ENCODE peak calls at places on chromosomes 13 and 19, in five cellular contexts. One of them, this sample, is unnamed.

GRCh38 chr13:89695343-89696257 is 1651.9 kb upstream of the MIR17HG start:
- ATAC-seq in heart right ventricle: peak; percentile 61
- ATAC-seq in upper lobe of left lung: peak; percentile 61
- ATAC-seq in lung: no peak
- ATAC-seq in PC-3: peak; percentile 77
- ATAC-seq in this sample: no peak

GRCh38 chr19:43432866-43433673 is 18.4 kb downstream of the TEX101 start:
- ATAC-seq in heart right ventricle: peak; percentile 77
- ATAC-seq in upper lobe of left lung: peak; percentile 87
- ATAC-seq in lung: peak; percentile 81
- ATAC-seq in PC-3: peak; percentile 95
- ATAC-seq in this sample: peak; percentile 62

GRCh38 chr13:48294670-48295069 is 8.9 kb upstream of the RB1 start:
- ATAC-seq in heart right ventricle: no peak
- ATAC-seq in upper lobe of left lung: peak; percentile 24
- ATAC-seq in lung: no peak
- ATAC-seq in PC-3: no peak
- ATAC-seq in this sample: no peak

GRCh38 chr13:78679329-78679728 is 20.4 kb upstream of the OBI1 start:
- ATAC-seq in heart right ventricle: peak; percentile 79
- ATAC-seq in upper lobe of left lung: no peak
- ATAC-seq in lung: peak; percentile 34
- ATAC-seq in PC-3: no peak
- ATAC-seq in this sample: no peak

GRCh38 chr19:6473652-6474051 is 7.9 kb downstream of the DENND1C start:
- ATAC-seq in heart right ventricle: no peak
- ATAC-seq in upper lobe of left lung: no peak
- ATAC-seq in lung: no peak
- ATAC-seq in PC-3: no peak
- ATAC-seq in this sample: no peak

GRCh38 chr13:79124183-79124582 is 281.9 kb downstream of the RBM26 start:
- ATAC-seq in heart right ventricle: no peak
- ATAC-seq in upper lobe of left lung: no peak
- ATAC-seq in lung: no peak
- ATAC-seq in PC-3: no peak
- ATAC-seq in this sample: no peak

GRCh38 chr13:40697711-40698110 is 31.3 kb upstream of the FOXO1 start:
- ATAC-seq in heart right ventricle: no peak
- ATAC-seq in upper lobe of left lung: no peak
- ATAC-seq in lung: no peak
- ATAC-seq in PC-3: no peak
- ATAC-seq in this sample: no peak

GRCh38 chr19:41398042-41398403 is 405 bp downstream of the BCKDHA start:
- ATAC-seq in heart right ventricle: no peak
- ATAC-seq in upper lobe of left lung: no peak
- ATAC-seq in lung: no peak
- ATAC-seq in PC-3: no peak
- ATAC-seq in this sample: no peak

GRCh38 chr19:11814707-11815050 is 606 bp downstream of the ZNF440 start:
- ATAC-seq in heart right ventricle: peak; percentile 16
- ATAC-seq in upper lobe of left lung: peak; percentile 50
- ATAC-seq in lung: peak; percentile 25
- ATAC-seq in PC-3: peak; percentile 41
- ATAC-seq in this sample: no peak

GRCh38 chr13:44664308-44664707 is 88.2 kb upstream of the TSC22D1 start:
- ATAC-seq in heart right ventricle: no peak
- ATAC-seq in upper lobe of left lung: no peak
- ATAC-seq in lung: no peak
- ATAC-seq in PC-3: no peak
- ATAC-seq in this sample: no peak

GRCh38 chr19:35353635-35354034 is 4.6 kb upstream of the FFAR3 start:
- ATAC-seq in heart right ventricle: no peak
- ATAC-seq in upper lobe of left lung: no peak
- ATAC-seq in lung: no peak
- ATAC-seq in PC-3: no peak
- ATAC-seq in this sample: no peak

GRCh38 chr19:13150919-13151604 is 851 bp downstream of the IER2 start:
- ATAC-seq in heart right ventricle: no peak
- ATAC-seq in upper lobe of left lung: no peak
- ATAC-seq in lung: no peak
- ATAC-seq in PC-3: no peak
- ATAC-seq in this sample: no peak

GRCh38 chr13:27440408-27440807 is 10.0 kb downstream of the MTIF3 start:
- ATAC-seq in heart right ventricle: no peak
- ATAC-seq in upper lobe of left lung: no peak
- ATAC-seq in lung: no peak
- ATAC-seq in PC-3: no peak
- ATAC-seq in this sample: no peak

GRCh38 chr13:51589793-51590192 is 5.5 kb downstream of the WDFY2 start:
- ATAC-seq in heart right ventricle: no peak
- ATAC-seq in upper lobe of left lung: no peak
- ATAC-seq in lung: no peak
- ATAC-seq in PC-3: no peak
- ATAC-seq in this sample: no peak

GRCh38 chr19:35519291-35519690 is 5.8 kb upstream of the DMKN start:
- ATAC-seq in heart right ventricle: no peak
- ATAC-seq in upper lobe of left lung: no peak
- ATAC-seq in lung: no peak
- ATAC-seq in PC-3: peak; percentile 94
- ATAC-seq in this sample: no peak

GRCh38 chr13:108919036-108919907 is 289.9 kb downstream of the MYO16 start:
- ATAC-seq in heart right ventricle: no peak
- ATAC-seq in upper lobe of left lung: no peak
- ATAC-seq in lung: peak; percentile 68
- ATAC-seq in PC-3: peak; percentile 73
- ATAC-seq in this sample: no peak

GRCh38 chr19:6236310-6237291 is 43.2 kb downstream of the MLLT1 start:
- ATAC-seq in heart right ventricle: no peak
- ATAC-seq in upper lobe of left lung: no peak
- ATAC-seq in lung: peak; percentile 13
- ATAC-seq in PC-3: peak; percentile 6
- ATAC-seq in this sample: no peak

GRCh38 chr13:100314132-100314910 is 225.4 kb downstream of the PCCA start:
- ATAC-seq in heart right ventricle: no peak
- ATAC-seq in upper lobe of left lung: no peak
- ATAC-seq in lung: no peak
- ATAC-seq in PC-3: peak; percentile 20
- ATAC-seq in this sample: no peak

GRCh38 chr19:16125738-16126495 is 14.2 kb downstream of the RAB8A start:
- ATAC-seq in heart right ventricle: no peak
- ATAC-seq in upper lobe of left lung: no peak
- ATAC-seq in lung: no peak
- ATAC-seq in PC-3: no peak
- ATAC-seq in this sample: no peak

GRCh38 chr13:83780201-83780600 is 102.1 kb downstream of the SLITRK1 start:
- ATAC-seq in heart right ventricle: no peak
- ATAC-seq in upper lobe of left lung: no peak
- ATAC-seq in lung: no peak
- ATAC-seq in PC-3: peak; percentile 27
- ATAC-seq in this sample: no peak

GRCh38 chr13:97341135-97341534 is 92.8 kb upstream of the RAP2A start:
- ATAC-seq in heart right ventricle: no peak
- ATAC-seq in upper lobe of left lung: no peak
- ATAC-seq in lung: no peak
- ATAC-seq in PC-3: peak; percentile 34
- ATAC-seq in this sample: no peak

GRCh38 chr13:97339019-97339988 is 94.7 kb upstream of the RAP2A start:
- ATAC-seq in heart right ventricle: peak; percentile 88
- ATAC-seq in upper lobe of left lung: peak; percentile 81
- ATAC-seq in lung: no peak
- ATAC-seq in PC-3: no peak
- ATAC-seq in this sample: peak; percentile 93

GRCh38 chr13:97338571-97338970 is 95.4 kb upstream of the RAP2A start:
- ATAC-seq in heart right ventricle: no peak
- ATAC-seq in upper lobe of left lung: no peak
- ATAC-seq in lung: no peak
- ATAC-seq in PC-3: no peak
- ATAC-seq in this sample: no peak

GRCh38 chr13:97340399-97340798 is 93.6 kb upstream of the RAP2A start:
- ATAC-seq in heart right ventricle: no peak
- ATAC-seq in upper lobe of left lung: no peak
- ATAC-seq in lung: no peak
- ATAC-seq in PC-3: no peak
- ATAC-seq in this sample: no peak

DNA sequence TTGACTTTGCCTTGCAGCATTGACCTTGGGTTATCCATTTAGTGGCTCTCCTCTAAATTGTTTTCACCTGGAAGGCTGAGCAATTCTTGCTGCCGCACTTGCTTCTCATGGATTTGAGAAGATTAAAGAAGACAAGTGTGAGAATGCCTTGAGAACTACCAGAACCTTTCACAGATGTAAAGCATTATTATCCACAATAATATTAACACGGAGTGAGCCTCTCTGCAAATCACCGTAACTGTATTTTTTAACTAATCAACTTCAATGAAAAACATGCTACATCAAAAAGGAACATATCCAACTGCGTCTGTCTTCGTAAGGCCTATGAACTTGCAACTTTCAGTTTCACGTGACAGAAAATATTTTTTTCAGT is 94.0 kb upstream of the RAP2A start:
- ATAC-seq in heart right ventricle: no peak
- ATAC-seq in upper lobe of left lung: no peak
- ATAC-seq in lung: no peak
- ATAC-seq in PC-3: no peak
- ATAC-seq in this sample: no peak
- H3K27ac ChIP-seq in heart right ventricle: peak overlapping the region; percentile 73
- H3K27ac ChIP-seq in upper lobe of left lung: peak overlapping the region; percentile 56
- H3K27ac ChIP-seq in lung: peak overlapping the region; percentile 10
- H3K27ac ChIP-seq in PC-3: no peak overlapping the region
- H3K27ac ChIP-seq in this sample: peak overlapping the region; percentile 83

GRCh38 chr19:3248728-3249315 is 24.4 kb downstream of the CELF5 start:
- ATAC-seq in heart right ventricle: no peak
- ATAC-seq in upper lobe of left lung: no peak
- ATAC-seq in lung: no peak
- ATAC-seq in PC-3: no peak
- ATAC-seq in this sample: no peak

GRCh38 chr19:3251229-3251628 is 26.8 kb downstream of the CELF5 start:
- ATAC-seq in heart right ventricle: no peak
- ATAC-seq in upper lobe of left lung: no peak
- ATAC-seq in lung: no peak
- ATAC-seq in PC-3: no peak
- ATAC-seq in this sample: no peak

GRCh38 chr19:3252650-3253049 is 28.2 kb downstream of the CELF5 start:
- ATAC-seq in heart right ventricle: no peak
- ATAC-seq in upper lobe of left lung: no peak
- ATAC-seq in lung: no peak
- ATAC-seq in PC-3: no peak
- ATAC-seq in this sample: no peak

GRCh38 chr19:3249408-3249807 is 24.9 kb downstream of the CELF5 start:
- ATAC-seq in heart right ventricle: no peak
- ATAC-seq in upper lobe of left lung: peak; percentile 26
- ATAC-seq in lung: no peak
- ATAC-seq in PC-3: no peak
- ATAC-seq in this sample: no peak

DNA sequence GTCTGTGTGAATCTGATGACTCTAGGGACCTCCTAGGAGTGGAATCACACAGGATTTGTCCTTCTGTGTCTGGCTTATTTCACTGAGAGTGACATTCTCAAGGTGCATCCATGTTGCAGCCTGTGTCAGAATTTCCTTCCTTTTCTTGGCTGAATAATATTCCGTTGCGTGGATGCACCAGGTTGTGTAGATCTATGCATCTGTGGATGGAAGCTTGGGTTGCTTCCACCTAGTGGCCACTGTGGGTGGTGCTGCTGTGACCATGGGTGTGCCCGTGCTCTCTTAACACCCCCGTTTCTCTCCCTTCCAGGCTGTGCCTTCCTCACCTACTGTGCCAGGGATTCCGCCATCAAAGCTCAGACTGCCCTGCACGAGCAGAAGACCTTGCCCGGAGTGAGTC is 26.2 kb downstream of the CELF5 start:
- ATAC-seq in heart right ventricle: no peak
- ATAC-seq in upper lobe of left lung: peak; percentile 56
- ATAC-seq in lung: no peak
- ATAC-seq in PC-3: peak; percentile 61
- ATAC-seq in this sample: no peak
- TF ChIP-seq CTCF in heart right ventricle: peak; percentile 40
- TF ChIP-seq CTCF in upper lobe of left lung: peak; percentile 57
- TF ChIP-seq CTCF in lung: no peak
- TF ChIP-seq CTCF in PC-3: peak; percentile 55
- TF ChIP-seq CTCF in this sample: peak; percentile 29

GRCh38 chr19:4776436-4777205 is 14.9 kb upstream of the FEM1A start:
- ATAC-seq in heart right ventricle: no peak
- ATAC-seq in upper lobe of left lung: no peak
- ATAC-seq in lung: no peak
- ATAC-seq in PC-3: no peak
- ATAC-seq in this sample: no peak

GRCh38 chr19:4775627-4776152 is 15.8 kb upstream of the FEM1A start:
- ATAC-seq in heart right ventricle: no peak
- ATAC-seq in upper lobe of left lung: no peak
- ATAC-seq in lung: no peak
- ATAC-seq in PC-3: no peak
- ATAC-seq in this sample: no peak

GRCh38 chr19:4781851-4782250 is 9.7 kb upstream of the FEM1A start:
- ATAC-seq in heart right ventricle: no peak
- ATAC-seq in upper lobe of left lung: no peak
- ATAC-seq in lung: no peak
- ATAC-seq in PC-3: no peak
- ATAC-seq in this sample: no peak

GRCh38 chr19:4780860-4781259 is 10.7 kb upstream of the FEM1A start:
- ATAC-seq in heart right ventricle: no peak
- ATAC-seq in upper lobe of left lung: no peak
- ATAC-seq in lung: no peak
- ATAC-seq in PC-3: no peak
- ATAC-seq in this sample: no peak
- H3K27ac ChIP-seq in heart right ventricle: no peak overlapping the region
- H3K27ac ChIP-seq in upper lobe of left lung: no peak overlapping the region
- H3K27ac ChIP-seq in lung: no peak overlapping the region
- H3K27ac ChIP-seq in PC-3: no peak overlapping the region
- H3K27ac ChIP-seq in this sample: no peak overlapping the region

GRCh38 chr19:8580710-8581281 is 3.6 kb upstream of the MYO1F start:
- ATAC-seq in heart right ventricle: peak; percentile 60
- ATAC-seq in upper lobe of left lung: peak; percentile 85
- ATAC-seq in lung: peak; percentile 73
- ATAC-seq in PC-3: peak; percentile 58
- ATAC-seq in this sample: peak; percentile 68

GRCh38 chr19:8577741-8578140 is 499 bp upstream of the MYO1F start:
- ATAC-seq in heart right ventricle: no peak
- ATAC-seq in upper lobe of left lung: no peak
- ATAC-seq in lung: no peak
- ATAC-seq in PC-3: no peak
- ATAC-seq in this sample: no peak

GRCh38 chr19:8576273-8576993 is 809 bp downstream of the MYO1F start:
- ATAC-seq in heart right ventricle: peak; percentile 30
- ATAC-seq in upper lobe of left lung: peak; percentile 51
- ATAC-seq in lung: no peak
- ATAC-seq in PC-3: peak; percentile 8
- ATAC-seq in this sample: no peak

GRCh38 chr19:8577247-8577646 is at the start of gene MYO1F:
- ATAC-seq in heart right ventricle: peak; percentile 56
- ATAC-seq in upper lobe of left lung: peak; percentile 71
- ATAC-seq in lung: peak; percentile 60
- ATAC-seq in PC-3: no peak
- ATAC-seq in this sample: peak; percentile 52

GRCh38 chr19:8578642-8579265 is 1.5 kb upstream of the MYO1F start:
- ATAC-seq in heart right ventricle: peak; percentile 36
- ATAC-seq in upper lobe of left lung: peak; percentile 65
- ATAC-seq in lung: no peak
- ATAC-seq in PC-3: peak; percentile 51
- ATAC-seq in this sample: peak; percentile 42
- TF ChIP-seq CTCF in heart right ventricle: peak; percentile 91
- TF ChIP-seq CTCF in upper lobe of left lung: peak; percentile 81
- TF ChIP-seq CTCF in lung: peak; percentile 76
- TF ChIP-seq CTCF in PC-3: peak; percentile 99
- TF ChIP-seq CTCF in this sample: peak; percentile 80

This sample was measured in gastroesophageal sphincter.